ENCODE peak calls at places on chromosome 6, in eight cellular contexts. E is astrocyte of the spinal cord, V is prostate gland, C is esophagus squamous epithelium, L is BE2C, R is A549, Z is AG09309, I is OCI-LY7. U is an unnamed sample.

GRCh38 chr6:81998432-81998831 is 246.0 kb upstream of the TENT5A start:
- DNase-seq in V (no peak), E (peak), L (no peak), R (no peak), I (no peak), C (no peak), Z (peak), U (no peak)

GRCh38 chr6:45584127-45584526 is 206.4 kb upstream of the SUPT3H start:
- DNase-seq in V (no peak), C (no peak), R (no peak), Z (no peak), L (no peak), E (no peak), I (no peak), U (no peak)

GRCh38 chr6:27924179-27924578 is 12.0 kb upstream of the OR2B2 start:
- DNase-seq in E (no peak), R (no peak), C (no peak), I (no peak), L (no peak), V (no peak), Z (no peak), U (no peak)

GRCh38 chr6:9412951-9413559 is 977.7 kb upstream of the SLC35B3 start:
- DNase-seq in Z (no peak), V (no peak), R (peak), L (peak), C (no peak), I (peak), E (no peak), U (peak)

GRCh38 chr6:5619249-5619648 is 357.9 kb downstream of the FARS2 start:
- DNase-seq in I (peak), E (no peak), Z (no peak), L (no peak), R (no peak), C (no peak), V (no peak), U (peak)

GRCh38 chr6:33620584-33621395 is at the start of gene ITPR3:
- DNase-seq in Z (peak), R (peak), V (peak), C (no peak), L (no peak), E (peak), I (peak), U (peak)

GRCh38 chr6:100268326-100268725 is 196.4 kb downstream of the SIM1 start:
- DNase-seq in E (peak), Z (no peak), L (no peak), I (no peak), C (no peak), R (no peak), V (no peak), U (no peak)

GRCh38 chr6:8027965-8028651 is 36.1 kb downstream of the BLOC1S5 start:
- DNase-seq in V (no peak), I (no peak), E (no peak), L (no peak), C (no peak), R (no peak), Z (no peak), U (no peak)

GRCh38 chr6:32785781-32786533 is 22.6 kb upstream of the HLA-DQB2 start:
- DNase-seq in L (peak), Z (peak), I (peak), V (peak), R (peak), C (no peak), E (peak), U (peak)

GRCh38 chr6:40444811-40445210 is 142.4 kb downstream of the LRFN2 start:
- DNase-seq in V (no peak), Z (no peak), R (no peak), L (no peak), E (no peak), I (no peak), C (no peak), U (no peak)

GRCh38 chr6:20202699-20203302 is 9.5 kb downstream of the MBOAT1 start:
- DNase-seq in E (no peak), L (no peak), V (no peak), I (no peak), C (no peak), R (peak), Z (no peak), U (no peak)

GRCh38 chr6:22041797-22042489 is 254.9 kb downstream of the PRL start:
- DNase-seq in V (no peak), I (no peak), Z (peak), L (no peak), E (peak), C (no peak), R (no peak), U (no peak)

GRCh38 chr6:6801635-6802218 is 213.2 kb downstream of the LY86 start:
- DNase-seq in V (no peak), R (no peak), E (no peak), I (no peak), Z (no peak), C (no peak), L (no peak), U (no peak)

GRCh38 chr6:100228437-100229424 is 234.7 kb upstream of the MCHR2 start:
- DNase-seq in E (peak), V (peak), C (peak), R (peak), L (peak), I (peak), Z (no peak), U (peak)

GRCh38 chr6:150025201-150025917 is at the start of gene RAET1L:
- DNase-seq in V (peak), L (no peak), Z (peak), C (no peak), E (peak), R (peak), I (no peak), U (no peak)

GRCh38 chr6:170439366-170440351 is 113.4 kb downstream of the PSMB1 start:
- DNase-seq in R (no peak), C (no peak), L (no peak), Z (no peak), I (no peak), V (no peak), E (no peak), U (no peak)

GRCh38 chr6:122735618-122736017 is 43.9 kb upstream of the FABP7 start:
- DNase-seq in L (no peak), Z (no peak), E (no peak), V (no peak), C (no peak), R (no peak), I (no peak), U (no peak)

GRCh38 chr6:111650049-111650448 is 44.4 kb upstream of the TRAF3IP2 start:
- DNase-seq in I (no peak), V (no peak), C (no peak), L (no peak), R (no peak), E (no peak), Z (no peak), U (no peak)

GRCh38 chr6:162074641-162075040 is 652.9 kb downstream of the PRKN start:
- DNase-seq in E (no peak), Z (no peak), C (no peak), R (no peak), I (no peak), V (no peak), L (no peak), U (no peak)

GRCh38 chr6:114304304-114304887 is 38.4 kb downstream of the HS3ST5 start:
- DNase-seq in V (no peak), I (peak), C (no peak), L (no peak), R (peak), E (peak), Z (peak), U (peak)

GRCh38 chr6:38153511-38153910 is 334.0 kb downstream of the ZFAND3 start:
- DNase-seq in L (no peak), C (no peak), R (no peak), Z (no peak), V (no peak), I (no peak), E (no peak), U (no peak)

GRCh38 chr6:10579803-10580202 is 58.7 kb downstream of the GCNT2 start:
- DNase-seq in Z (no peak), C (no peak), L (no peak), I (no peak), R (no peak), E (no peak), V (no peak), U (no peak)

GRCh38 chr6:127117979-127118504 is 429 bp upstream of the RSPO3 start:
- DNase-seq in R (no peak), L (no peak), Z (no peak), E (peak), I (no peak), V (no peak), C (no peak), U (no peak)

GRCh38 chr6:22108199-22108598 is 188.6 kb downstream of the PRL start:
- DNase-seq in R (no peak), V (no peak), C (no peak), E (peak), I (no peak), L (no peak), Z (no peak), U (no peak)

GRCh38 chr6:43020847-43021246 is 576 bp upstream of the RRP36 start:
- DNase-seq in V (no peak), L (no peak), E (no peak), R (no peak), Z (no peak), I (no peak), C (no peak), U (no peak)

GRCh38 chr6:106334646-106335448 is 9.3 kb upstream of the ATG5 start:
- DNase-seq in R (peak), Z (peak), V (peak), L (peak), I (peak), E (peak), C (no peak), U (peak)

GRCh38 chr6:43269273-43270007 is 26.2 kb downstream of the TTBK1 start:
- DNase-seq in R (no peak), E (no peak), I (peak), L (peak), C (no peak), Z (no peak), V (no peak), U (no peak)

GRCh38 chr6:130829333-130829910 is 2.2 kb downstream of the SMLR1 start:
- DNase-seq in R (no peak), I (no peak), E (no peak), L (no peak), C (no peak), Z (no peak), V (no peak), U (no peak)

GRCh38 chr6:17506531-17506930 is 93.6 kb upstream of the FAM8A1 start:
- DNase-seq in I (no peak), L (no peak), R (no peak), V (no peak), E (no peak), C (no peak), Z (no peak), U (no peak)

GRCh38 chr6:166024252-166024651 is 143.4 kb downstream of the TBXT start:
- DNase-seq in L (no peak), I (no peak), Z (no peak), V (no peak), C (no peak), E (no peak), R (no peak), U (no peak)

GRCh38 chr6:1222426-1223311 is 89.2 kb upstream of the FOXQ1 start:
- DNase-seq in Z (no peak), V (no peak), L (no peak), C (no peak), R (no peak), E (no peak), I (no peak), U (no peak)

GRCh38 chr6:157867155-157867559 is 44.1 kb downstream of the SNX9 start:
- DNase-seq in C (no peak), L (no peak), Z (no peak), E (peak), V (no peak), I (no peak), R (no peak), U (no peak)

GRCh38 chr6:163776549-163777378 is 362.2 kb downstream of the QKI start:
- DNase-seq in Z (no peak), I (no peak), R (no peak), V (no peak), L (no peak), C (no peak), E (no peak), U (no peak)

GRCh38 chr6:49549691-49550412 is 616 bp upstream of the C6orf141 start:
- DNase-seq in I (no peak), C (no peak), Z (no peak), L (no peak), R (no peak), E (no peak), V (no peak), U (no peak)

GRCh38 chr6:49548613-49549304 is 1.7 kb upstream of the C6orf141 start:
- DNase-seq in I (no peak), R (no peak), E (no peak), V (no peak), Z (no peak), L (no peak), C (no peak), U (no peak)

GRCh38 chr6:49551866-49552129 is 1.3 kb downstream of the C6orf141 start:
- DNase-seq in C (no peak), V (no peak), E (no peak), R (no peak), L (no peak), Z (no peak), I (no peak), U (peak)

GRCh38 chr6:49551126-49551865 is 828 bp downstream of the C6orf141 start:
- DNase-seq in L (no peak), R (peak), E (peak), V (no peak), C (no peak), I (no peak), Z (no peak), U (no peak)

GRCh38 chr6:49550413-49551125 is at the start of gene C6orf141:
- DNase-seq in Z (no peak), E (no peak), L (peak), C (no peak), V (no peak), I (no peak), R (peak), U (peak)
- H3K4me3 ChIP-seq in Z (peak), E (peak), L (peak), C (peak), V (peak), I (no peak), R (peak), U (peak)

GRCh38 chr6:132392792-132393191 is 8.5 kb downstream of the MOXD1 start:
- DNase-seq in V (no peak), Z (no peak), C (no peak), R (peak), E (no peak), I (peak), L (no peak), U (peak)
- TF ChIP-seq CTCF in V (no peak), Z (peak), C (peak), R (peak), E (no peak), I (peak), L (peak), U (peak)

GRCh38 chr6:15885624-15886023 is 222.8 kb upstream of the DTNBP1 start:
- DNase-seq in Z (no peak), I (no peak), C (no peak), V (no peak), E (no peak), R (no peak), L (no peak), U (no peak)
- H3K4me3 ChIP-seq in Z (no peak), I (no peak), C (no peak), V (no peak), E (no peak), R (no peak), L (no peak), U (no peak)

GRCh38 chr6:118932421-118932820 is 2.5 kb downstream of the MCM9 start:
- DNase-seq in R (no peak), E (no peak), I (no peak), L (no peak), V (no peak), C (no peak), Z (no peak), U (no peak)

GRCh38 chr6:118936304-118936703 is 1.3 kb upstream of the MCM9 start:
- DNase-seq in L (no peak), V (no peak), I (no peak), R (no peak), Z (no peak), C (no peak), E (no peak), U (no peak)

GRCh38 chr6:118935331-118935668 is 341 bp upstream of the MCM9 start:
- DNase-seq in I (no peak), C (no peak), R (no peak), L (no peak), Z (no peak), V (no peak), E (no peak), U (no peak)

GRCh38 chr6:118933855-118934460 is 1.0 kb downstream of the MCM9 start:
- DNase-seq in V (no peak), L (no peak), I (no peak), E (peak), R (no peak), C (no peak), Z (no peak), U (no peak)

GRCh38 chr6:118934461-118935330 is at the start of gene MCM9:
- DNase-seq in V (peak), E (peak), I (peak), L (peak), C (peak), Z (peak), R (peak), U (peak)
- TF ChIP-seq CTCF in V (no peak), E (no peak), I (no peak), L (no peak), C (no peak), Z (no peak), R (no peak), U (no peak)

DNA sequence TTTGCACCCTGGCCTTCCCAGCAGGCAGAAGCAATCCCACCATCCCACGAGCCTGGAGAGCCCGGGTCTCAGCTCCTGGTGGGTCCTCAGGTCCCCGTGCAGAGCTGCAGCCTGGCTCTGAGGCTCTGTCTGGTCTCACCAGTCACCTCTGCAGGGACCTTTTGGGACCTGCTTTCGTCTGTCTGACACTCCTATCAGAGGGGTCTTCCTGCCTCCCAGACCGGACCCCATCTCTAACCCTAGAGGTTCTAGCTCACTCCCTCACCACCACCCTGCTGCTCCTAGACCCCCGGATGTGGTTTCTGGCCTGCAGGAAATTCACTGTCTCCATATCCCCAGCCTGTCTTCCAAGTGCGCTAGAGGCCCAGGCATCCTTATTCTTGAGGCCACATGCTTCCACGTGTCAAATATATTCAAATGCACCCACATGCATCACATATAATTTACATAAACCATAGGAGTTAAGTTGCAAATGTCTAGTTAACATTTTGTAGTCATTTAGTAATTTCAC is 42.0 kb downstream of the FGD2 start:
- DNase-seq in V (no peak), R (no peak), L (no peak), C (no peak), Z (no peak), E (no peak), I (no peak), U (no peak)
- H3K4me3 ChIP-seq in V (no peak), R (no peak), L (no peak), C (no peak), Z (no peak), E (no peak), I (no peak), U (no peak)